ENCODE peak calls at places on chromosomes 4 and X, in four cellular contexts. W is WTC11, C is HEK293T, D is HepG2. G is an unnamed sample.
A peak's percentile ranks its signal among the peaks of the same experiment; 100 is the strongest.

GRCh38 chrX:46849933-46850332 is 13.1 kb downstream of the RP2 start:
- DNase-seq in C (no peak), W (no peak), D (no peak), G (no peak)

GRCh38 chrX:1577845-1578244 is 13.6 kb upstream of the AKAP17A start:
- DNase-seq in C (no peak), W (no peak), D (no peak), G (no peak)

GRCh38 chrX:48474127-48474526 is 1.9 kb upstream of the FTSJ1 start:
- DNase-seq in C (peak; percentile 31), W (peak; percentile 16), D (no peak), G (peak; percentile 30)

GRCh38 chr4:112896326-112896892 is 153.0 kb upstream of the ANK2 start:
- DNase-seq in C (no peak), D (no peak), W (no peak), G (no peak)

GRCh38 chr4:37935026-37935425 is 25.2 kb upstream of the PTTG2 start:
- DNase-seq in D (no peak), C (no peak), W (no peak), G (no peak)

GRCh38 chr4:11702886-11703555 is 274.3 kb upstream of the HS3ST1 start:
- DNase-seq in W (no peak), C (no peak), D (no peak), G (no peak)

GRCh38 chr4:189069782-189070181 is 870.9 kb upstream of the FRG1 start:
- DNase-seq in W (no peak), D (no peak), C (no peak), G (no peak)

GRCh38 chr4:7332216-7333023 is 102.3 kb downstream of the PSAPL1 start:
- DNase-seq in D (no peak), C (no peak), W (no peak), G (no peak)

GRCh38 chrX:78075787-78076389 is 28.2 kb upstream of the PGK1 start:
- DNase-seq in D (no peak), W (no peak), C (no peak), G (no peak)

GRCh38 chr4:87426865-87427517 is 4.6 kb downstream of the NUDT9 start:
- DNase-seq in C (no peak), D (no peak), W (no peak), G (no peak)

GRCh38 chr4:173272987-173273386 is 61.2 kb downstream of the HMGB2 start:
- DNase-seq in D (no peak), C (no peak), W (no peak), G (no peak)

GRCh38 chr4:752196-752861 is 46.7 kb downstream of the PCGF3 start:
- DNase-seq in W (no peak), C (no peak), D (no peak), G (no peak)

GRCh38 chr4:67051000-67051789 is 494.1 kb downstream of the CENPC start:
- DNase-seq in C (no peak), W (no peak), D (no peak), G (no peak)

GRCh38 chr4:108175966-108176365 is 7.2 kb upstream of the LEF1 start:
- DNase-seq in C (no peak), W (no peak), D (no peak), G (no peak)

GRCh38 chr4:56757821-56758400 is 63.6 kb downstream of the SPINK2 start:
- DNase-seq in D (peak; percentile 47), C (no peak), W (peak; percentile 47), G (peak; percentile 15)

GRCh38 chr4:6403400-6403685 is 69.1 kb downstream of the PPP2R2C start:
- DNase-seq in W (no peak), D (no peak), C (no peak), G (no peak)

GRCh38 chr4:55372259-55372658 is 23.5 kb upstream of the TMEM165 start:
- DNase-seq in C (no peak), D (no peak), W (no peak), G (no peak)

GRCh38 chr4:30722092-30722915 is 2.1 kb downstream of the PCDH7 start:
- DNase-seq in C (no peak), W (peak; percentile 20), D (no peak), G (no peak)

GRCh38 chr4:1210971-1211370 is 38.0 kb downstream of the CTBP1 start:
- DNase-seq in D (no peak), W (no peak), C (no peak), G (no peak)

GRCh38 chr4:168503652-168504362 is 7.0 kb downstream of the PALLD start:
- DNase-seq in D (no peak), C (no peak), W (no peak), G (no peak)

GRCh38 chrX:56794831-56795230 is 65.8 kb downstream of the NBDY start:
- DNase-seq in D (no peak), C (no peak), W (no peak), G (no peak)

GRCh38 chr4:114229721-114230120 is 250.3 kb upstream of the ARSJ start:
- DNase-seq in D (no peak), W (no peak), C (no peak), G (no peak)

GRCh38 chr4:160887668-160888067 is 1276.1 kb downstream of the FSTL5 start:
- DNase-seq in W (no peak), D (no peak), C (no peak), G (no peak)

DNA sequence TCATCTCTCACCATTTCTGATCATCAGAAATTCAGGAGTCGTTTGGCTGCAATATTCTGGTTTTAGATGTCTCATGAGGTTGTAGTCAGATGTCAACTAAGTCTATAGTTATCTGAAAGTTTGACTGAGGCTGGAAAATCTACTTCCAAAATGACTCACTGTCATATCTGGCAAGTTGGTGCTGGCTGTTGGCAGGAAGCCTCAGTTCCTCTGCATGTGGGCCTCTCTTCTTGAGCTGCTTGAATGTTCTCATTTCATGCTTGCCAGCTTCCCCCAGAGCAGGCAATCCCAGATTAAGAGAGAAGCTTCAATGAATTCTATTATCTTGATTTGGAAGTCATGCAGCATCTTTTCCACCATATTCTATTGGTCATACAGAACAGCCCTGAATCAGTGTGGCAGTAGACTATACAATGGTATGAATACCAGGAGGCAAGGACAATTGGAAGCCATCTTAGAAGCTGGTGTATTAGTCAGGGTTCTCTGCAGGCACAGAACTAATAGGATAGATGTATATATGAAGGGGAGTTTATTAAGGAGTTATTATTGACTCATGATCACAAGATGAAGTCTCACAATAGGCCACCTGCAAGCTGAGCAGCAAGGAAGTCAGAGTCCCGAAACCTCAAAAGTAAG is 46.8 kb upstream of the ELF2 start:
- DNase-seq in D (no peak), W (no peak), C (no peak), G (no peak)
- TF ChIP-seq ELF4 in D (no peak), W (no peak), C (no peak), G (no peak)

DNA sequence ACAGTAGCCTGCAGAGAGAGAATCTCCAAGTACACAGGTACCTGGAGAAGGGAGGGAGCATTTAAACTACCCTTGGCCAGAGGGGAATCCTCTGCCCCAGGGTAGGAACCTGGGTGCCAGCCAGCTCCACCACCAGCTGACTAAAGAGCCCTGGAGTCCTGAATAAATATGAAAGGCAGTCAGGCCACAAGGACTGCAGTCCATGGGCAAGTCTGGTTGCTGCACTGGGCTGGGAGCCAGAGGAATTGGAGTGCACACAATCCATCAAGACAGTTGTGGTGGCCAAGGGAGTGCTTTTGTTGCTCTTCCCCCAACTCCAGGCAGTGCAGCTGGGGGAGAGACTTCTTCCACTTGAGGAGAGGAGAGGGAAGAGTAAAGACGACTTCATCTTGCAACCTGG is 172.5 kb downstream of the HNRNPD start:
- DNase-seq in W (no peak), C (no peak), D (no peak), G (no peak)
- TF ChIP-seq ELF4 in W (no peak), C (no peak), D (no peak), G (no peak)

GRCh38 chrX:68090266-68090665 is 343.0 kb downstream of the OPHN1 start:
- DNase-seq in D (no peak), W (no peak), C (peak; percentile 7), G (no peak)
- TF ChIP-seq ELF4 in D (no peak), W (no peak), C (no peak), G (no peak)

GRCh38 chr4:53651142-53651720 is 59.9 kb upstream of the LNX1 start:
- DNase-seq in D (no peak), W (no peak), C (no peak), G (no peak)
- TF ChIP-seq ELF4 in D (no peak), W (no peak), C (no peak), G (no peak)

GRCh38 chr4:77800077-77800476 is 19.1 kb downstream of the CNOT6L start:
- DNase-seq in W (no peak), D (no peak), C (no peak), G (no peak)

GRCh38 chr4:77798385-77798784 is 20.8 kb downstream of the CNOT6L start:
- DNase-seq in W (no peak), C (no peak), D (no peak), G (no peak)

GRCh38 chr4:77801260-77801608 is 17.9 kb downstream of the CNOT6L start:
- DNase-seq in W (no peak), C (no peak), D (no peak), G (no peak)

GRCh38 chr4:77802406-77802805 is 16.8 kb downstream of the CNOT6L start:
- DNase-seq in W (no peak), D (no peak), C (no peak), G (no peak)

DNA sequence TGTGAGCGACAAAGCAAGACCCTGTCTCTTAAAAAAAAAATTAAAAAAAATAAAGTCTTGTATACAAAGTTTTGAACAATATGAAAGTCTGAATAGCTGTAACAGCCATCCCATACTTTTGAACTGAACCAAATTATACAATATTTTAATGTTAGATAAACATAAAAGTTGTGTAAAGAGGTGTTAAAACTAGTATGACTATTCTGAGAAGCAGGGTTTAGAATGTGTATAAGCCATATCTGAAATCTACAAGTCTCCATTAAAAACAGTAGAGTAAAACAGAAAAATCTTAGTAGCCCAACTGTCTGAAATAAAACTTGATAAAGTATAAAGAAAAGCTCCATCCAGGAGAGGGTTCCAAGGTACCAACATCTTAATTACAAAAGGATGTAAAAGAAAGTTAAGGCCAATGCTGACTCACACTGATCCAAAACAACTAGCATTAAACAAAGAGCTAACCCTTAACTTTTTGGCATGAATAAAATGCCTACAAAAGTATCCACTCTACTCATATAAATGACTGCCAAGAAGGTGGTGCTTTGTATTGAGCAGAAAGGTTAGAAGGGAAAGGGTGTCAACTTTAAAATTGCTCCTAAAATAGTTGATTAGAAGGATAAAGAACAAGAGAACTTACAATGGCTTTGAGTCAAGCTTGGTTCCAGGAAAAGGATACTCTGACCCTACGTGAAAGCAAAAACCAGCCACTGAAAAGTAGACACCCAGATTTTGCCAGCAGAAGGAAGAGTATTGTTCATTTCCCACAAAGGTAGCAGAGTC is 18.5 kb downstream of the CNOT6L start:
- DNase-seq in W (no peak), D (no peak), C (no peak), G (no peak)
- TF ChIP-seq ELF4 in W (no peak), D (no peak), C (no peak), G (no peak)

GRCh38 chrX:24260827-24261550 is 52.9 kb downstream of the SUPT20HL2 start:
- DNase-seq in W (no peak), D (no peak), C (no peak), G (no peak)
- TF ChIP-seq ELF4 in W (no peak), D (no peak), C (no peak), G (no peak)

G was measured in K562.